ENCODE peak calls at places on chromosomes 1 and 21, in six cellular contexts. X, N, W, G, U and B are unnamed samples.
A peak's percentile ranks its signal among the peaks of the same experiment; 100 is the strongest.

GRCh38 chr1:53265581-53265980 is 27.3 kb upstream of the MAGOH start:
- DNase-seq in X (no peak), N (no peak), W (no peak), G (no peak), U (no peak), B (no peak)

GRCh38 chr21:32088471-32088870 is 190.4 kb downstream of the MIS18A start:
- DNase-seq in X (no peak), N (no peak), W (no peak), G (no peak), U (no peak), B (no peak)

GRCh38 chr1:3880429-3881190 is 19.5 kb downstream of the C1orf174 start:
- DNase-seq in X (no peak), N (no peak), W (no peak), G (no peak), U (no peak), B (peak; percentile 52)

GRCh38 chr1:159598196-159598595 is 10.6 kb downstream of the APCS start:
- DNase-seq in X (no peak), N (no peak), W (no peak), G (no peak), U (no peak), B (no peak)

GRCh38 chr1:8902765-8903164 is 24.3 kb upstream of the ENO1 start:
- DNase-seq in X (no peak), N (no peak), W (no peak), G (no peak), U (no peak), B (no peak)

GRCh38 chr1:56821462-56821797 is 2.2 kb upstream of the FYB2 start:
- DNase-seq in X (no peak), N (no peak), W (no peak), G (no peak), U (no peak), B (no peak)

GRCh38 chr1:107647012-107647411 is 318.0 kb downstream of the VAV3 start:
- DNase-seq in X (no peak), N (no peak), W (no peak), G (no peak), U (no peak), B (no peak)

GRCh38 chr1:172951728-172952365 is 98.9 kb downstream of the TNFSF18 start:
- DNase-seq in X (no peak), N (no peak), W (no peak), G (no peak), U (no peak), B (no peak)

GRCh38 chr21:15063821-15064575 is 802 bp downstream of the NRIP1 start:
- DNase-seq in X (peak; percentile 59), N (no peak), W (peak; percentile 68), G (peak; percentile 73), U (peak; percentile 76), B (peak; percentile 94)

GRCh38 chr1:242629396-242629795 is 104.9 kb upstream of the PLD5 start:
- DNase-seq in X (no peak), N (no peak), W (no peak), G (no peak), U (no peak), B (no peak)

GRCh38 chr1:89822109-89822962 is 1.5 kb downstream of the LRRC8D start:
- DNase-seq in X (no peak), N (no peak), W (peak; percentile 24), G (no peak), U (no peak), B (no peak)

GRCh38 chr1:9233241-9233941 is 1.2 kb upstream of the H6PD start:
- DNase-seq in X (no peak), N (no peak), W (peak; percentile 78), G (peak; percentile 98), U (peak; percentile 97), B (no peak)

GRCh38 chr1:232428781-232429530 is 201.0 kb downstream of the SIPA1L2 start:
- DNase-seq in X (no peak), N (no peak), W (no peak), G (no peak), U (no peak), B (no peak)

GRCh38 chr1:234512376-234512965 is 33.5 kb upstream of the TARBP1 start:
- DNase-seq in X (no peak), N (no peak), W (no peak), G (no peak), U (no peak), B (no peak)

GRCh38 chr1:223844521-223844961 is 1.2 kb downstream of the TP53BP2 start:
- DNase-seq in X (no peak), N (no peak), W (no peak), G (no peak), U (no peak), B (no peak)

GRCh38 chr1:209504571-209504970 is 78.9 kb upstream of the CAMK1G start:
- DNase-seq in X (no peak), N (no peak), W (no peak), G (no peak), U (no peak), B (no peak)

GRCh38 chr1:55589656-55590297 is 374.6 kb upstream of the USP24 start:
- DNase-seq in X (no peak), N (no peak), W (no peak), G (peak; percentile 92), U (no peak), B (no peak)

GRCh38 chr1:166848193-166848592 is 8.9 kb downstream of the POGK start:
- DNase-seq in X (no peak), N (no peak), W (no peak), G (no peak), U (no peak), B (no peak)

GRCh38 chr1:186948542-186948941 is 119.8 kb downstream of the PLA2G4A start:
- DNase-seq in X (peak; percentile 21), N (no peak), W (no peak), G (no peak), U (no peak), B (no peak)

GRCh38 chr1:229119161-229119560 is 151.8 kb upstream of the RAB4A start:
- DNase-seq in X (no peak), N (no peak), W (no peak), G (no peak), U (no peak), B (no peak)

GRCh38 chr1:184074383-184074782 is 22.9 kb downstream of the TSEN15 start:
- DNase-seq in X (no peak), N (no peak), W (no peak), G (no peak), U (no peak), B (no peak)

GRCh38 chr1:151822404-151822803 is 9.2 kb downstream of the RORC start:
- DNase-seq in X (no peak), N (no peak), W (no peak), G (no peak), U (no peak), B (no peak)

DNA sequence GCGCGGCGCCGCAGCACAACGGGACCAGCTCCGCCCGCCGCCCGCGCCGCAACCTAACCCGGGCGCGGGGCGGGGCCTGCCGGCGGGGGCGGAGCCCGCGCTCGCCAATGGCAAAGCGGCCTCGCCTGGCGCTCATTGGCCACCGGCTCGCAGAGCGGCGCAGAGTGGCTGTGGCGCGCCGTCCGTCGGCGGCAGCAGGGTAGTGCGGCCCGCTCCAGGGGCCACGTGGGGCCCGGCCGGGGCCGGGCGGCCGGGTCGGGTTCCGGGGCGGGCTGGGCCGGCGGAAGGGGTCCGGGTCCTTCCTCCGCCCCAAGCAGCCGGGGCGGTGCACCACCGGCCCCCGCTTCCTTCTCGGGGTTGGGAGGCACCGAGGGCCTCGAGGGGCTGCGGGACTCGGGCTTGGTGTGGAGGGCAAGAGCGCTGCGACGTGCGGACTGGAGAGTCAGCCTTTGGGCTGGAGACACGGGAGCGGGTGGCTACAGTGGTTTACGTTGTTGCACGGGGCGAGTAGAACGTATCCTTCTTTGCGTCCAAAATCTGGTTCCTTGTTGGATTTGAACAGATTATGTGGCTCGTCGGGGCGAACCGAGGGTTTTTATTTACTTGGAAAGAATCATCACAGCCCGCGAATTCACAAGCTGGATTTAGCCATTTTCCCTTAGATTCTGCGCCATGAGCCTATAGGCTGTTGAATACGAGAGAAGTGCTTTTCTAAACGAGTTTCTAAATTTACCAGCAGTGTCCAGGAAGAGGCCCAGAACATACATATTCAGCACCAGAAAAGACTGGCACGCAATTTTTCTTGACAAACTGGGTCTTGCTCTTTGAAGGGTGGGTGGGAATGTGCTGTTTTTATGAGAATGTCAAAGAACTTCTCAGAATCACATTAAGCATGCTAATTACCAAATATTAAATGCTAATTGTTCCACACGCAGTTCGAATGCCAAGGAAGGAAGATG is at the start of gene SRM:
- DNase-seq in X (peak; percentile 93), N (peak; percentile 100), W (peak; percentile 91), G (peak; percentile 94), U (peak; percentile 94), B (no peak)
- TF ChIP-seq CTCF in X (peak; percentile 50), N (no peak), W (peak; percentile 82), G (peak; percentile 47), U (peak; percentile 59), B (peak; percentile 68)

GRCh38 chr1:1344672-1345361 is 4.4 kb downstream of the DVL1 start:
- DNase-seq in X (peak; percentile 63), N (no peak), W (no peak), G (no peak), U (no peak), B (no peak)
- TF ChIP-seq CTCF in X (peak; percentile 44), N (no peak), W (peak; percentile 39), G (no peak), U (peak; percentile 32), B (peak; percentile 76)

GRCh38 chr1:27689423-27690173 is 17.6 kb upstream of the IFI6 start:
- DNase-seq in X (no peak), N (no peak), W (no peak), G (no peak), U (no peak), B (no peak)

GRCh38 chr1:27690205-27690604 is 18.2 kb upstream of the IFI6 start:
- DNase-seq in X (no peak), N (no peak), W (no peak), G (no peak), U (no peak), B (no peak)

GRCh38 chr1:27687906-27688305 is 15.9 kb upstream of the IFI6 start:
- DNase-seq in X (no peak), N (no peak), W (no peak), G (no peak), U (no peak), B (no peak)

GRCh38 chr1:27684176-27684575 is 12.2 kb upstream of the IFI6 start:
- DNase-seq in X (no peak), N (no peak), W (no peak), G (no peak), U (no peak), B (no peak)

DNA sequence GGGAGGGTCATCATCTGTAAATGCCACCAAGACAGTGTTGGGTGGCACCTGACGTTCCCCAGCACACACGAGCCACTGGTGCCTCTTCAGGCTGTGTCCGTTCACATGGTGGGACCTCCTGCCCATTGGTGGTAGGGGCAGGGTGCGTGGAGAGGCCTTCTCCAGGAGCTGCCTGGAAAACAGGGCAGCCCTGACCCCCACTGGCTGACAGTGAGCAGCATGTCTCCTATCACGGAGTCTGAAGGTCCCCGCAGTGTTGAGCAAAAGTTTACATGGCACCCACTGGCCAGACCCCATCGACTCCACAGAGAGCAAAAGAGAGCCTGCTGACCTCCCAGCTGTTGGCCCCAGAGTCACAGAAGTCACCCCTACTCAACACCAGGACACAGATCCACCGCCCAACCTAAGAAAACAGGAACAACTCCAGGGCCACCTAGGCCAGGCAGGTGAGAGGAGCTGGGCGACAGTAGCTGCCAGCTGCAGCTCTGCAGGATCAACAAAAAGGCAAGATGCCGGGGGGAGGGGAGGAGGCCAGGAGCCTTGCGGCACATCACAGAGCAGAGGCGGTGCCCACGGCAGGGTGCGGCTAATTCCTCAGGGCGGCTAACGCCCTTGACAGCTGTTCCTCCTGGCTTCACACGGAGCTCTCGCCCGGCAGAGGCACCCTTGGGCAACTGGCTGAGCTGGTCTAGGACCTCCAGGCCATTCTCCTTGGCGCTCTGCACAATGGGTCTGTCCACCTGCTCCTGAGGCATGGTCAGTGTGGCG is 14.4 kb upstream of the IFI6 start:
- DNase-seq in X (no peak), N (no peak), W (no peak), G (no peak), U (no peak), B (no peak)
- TF ChIP-seq CTCF in X (no peak), N (no peak), W (no peak), G (no peak), U (no peak), B (no peak)

GRCh38 chr1:164625004-164625617 is 66.1 kb downstream of the PBX1 start:
- DNase-seq in X (no peak), N (no peak), W (no peak), G (no peak), U (no peak), B (no peak)
- TF ChIP-seq CTCF in X (peak; percentile 87), N (no peak), W (peak; percentile 42), G (peak; percentile 19), U (no peak), B (peak; percentile 64)